ENCODE peak calls at places on chromosome 1, in seven cellular contexts. X is A549, V is uterus, Y is adrenal gland, B is stomach, C is prostate gland, J is breast epithelium. O is an unnamed sample.

GRCh38 chr1:161020573-161021167 is at the start of gene F11R:
- DNase-seq in X (peak; percentile 80), Y (peak; percentile 74), B (peak; percentile 60), V (peak; percentile 20), J (peak; percentile 50), C (peak; percentile 45), O (peak; percentile 91)

GRCh38 chr1:9890224-9890731 is 19.8 kb downstream of the CTNNBIP1 start:
- DNase-seq in Y (peak; percentile 80), B (peak; percentile 64), J (peak; percentile 58), C (peak; percentile 52), X (peak; percentile 21), V (peak; percentile 58), O (peak; percentile 71)

GRCh38 chr1:201191723-201192477 is 1.3 kb downstream of the IGFN1 start:
- DNase-seq in J (no peak), X (peak; percentile 69), C (no peak), B (no peak), V (peak; percentile 59), Y (no peak), O (no peak)

GRCh38 chr1:172727956-172728603 is 69.2 kb downstream of the FASLG start:
- DNase-seq in B (no peak), X (no peak), Y (no peak), V (no peak), C (no peak), J (no peak), O (no peak)

GRCh38 chr1:75954594-75954993 is 22.4 kb upstream of the ASB17 start:
- DNase-seq in Y (no peak), C (no peak), X (peak; percentile 5), B (no peak), J (no peak), V (no peak), O (no peak)

GRCh38 chr1:71623888-71624287 is 543.1 kb upstream of the ZRANB2 start:
- DNase-seq in J (no peak), B (no peak), V (no peak), C (no peak), X (no peak), Y (no peak), O (no peak)

GRCh38 chr1:200103961-200104583 is 76.6 kb downstream of the NR5A2 start:
- DNase-seq in B (no peak), Y (no peak), X (no peak), C (no peak), V (no peak), J (no peak), O (no peak)

GRCh38 chr1:177118901-177119300 is 45.6 kb downstream of the ASTN1 start:
- DNase-seq in X (no peak), Y (no peak), B (no peak), C (no peak), J (no peak), V (no peak), O (no peak)

GRCh38 chr1:158999301-159000069 is 10.2 kb upstream of the IFI16 start:
- DNase-seq in X (no peak), V (peak; percentile 87), J (peak; percentile 95), C (peak; percentile 85), Y (peak; percentile 93), B (no peak), O (peak; percentile 93)
- TF ChIP-seq POLR2A in X (no peak), V (peak; percentile 67), J (peak; percentile 85), C (peak; percentile 31), Y (peak; percentile 81), B (no peak), O (no peak)

DNA sequence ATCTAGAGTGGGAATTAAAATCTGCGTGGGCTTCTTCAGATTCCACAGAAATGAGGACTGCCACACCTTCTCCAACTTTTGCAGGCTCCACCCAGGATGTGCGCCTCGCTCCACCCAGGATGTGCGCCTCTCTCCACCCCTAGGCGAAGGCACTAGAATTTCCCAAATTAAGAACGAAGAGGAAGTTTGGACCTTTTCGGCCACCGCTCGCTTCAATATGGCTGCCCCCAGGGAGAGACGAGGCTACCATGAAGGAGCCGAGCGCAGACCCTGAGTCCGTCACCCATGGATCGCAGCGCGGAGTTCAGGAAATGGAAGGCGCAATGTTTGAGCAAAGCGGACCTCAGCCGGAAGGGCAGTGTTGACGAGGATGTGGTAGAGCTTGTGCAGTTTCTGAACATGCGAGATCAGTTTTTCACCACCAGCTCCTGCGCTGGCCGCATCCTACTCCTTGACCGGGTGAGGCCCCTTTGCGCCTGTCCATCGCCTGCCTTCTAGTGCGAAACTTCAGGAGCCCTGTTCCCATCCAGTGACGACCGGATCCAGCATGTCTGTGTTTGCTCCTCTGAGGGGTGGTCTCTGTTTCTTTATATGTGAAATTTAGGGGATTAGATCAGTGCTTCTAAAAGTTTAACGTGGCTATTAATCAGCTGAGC is at the start of the genes CRYZ and TYW3:
- DNase-seq in J (peak; percentile 85), V (peak; percentile 91), C (peak; percentile 89), X (peak; percentile 27), Y (peak; percentile 96), B (peak; percentile 86), O (peak; percentile 92)
- TF ChIP-seq CTCF in J (no peak), V (peak; percentile 30), C (peak; percentile 30), X (no peak), Y (no peak), B (no peak), O (no peak)

GRCh38 chr1:119631433-119632102 is 16.5 kb downstream of the ZNF697 start:
- DNase-seq in Y (peak; percentile 91), J (peak; percentile 91), V (peak; percentile 93), B (peak; percentile 87), C (peak; percentile 78), X (no peak), O (peak; percentile 97)
- H3K4me3 ChIP-seq in Y (peak overlapping the region; percentile 1), J (peak overlapping the region; percentile 68), V (peak overlapping the region; percentile 11), B (peak overlapping the region; percentile 31), C (peak overlapping the region; percentile 11), X (no peak overlapping the region), O (no peak overlapping the region)

GRCh38 chr1:5860277-5860676 is 131.9 kb downstream of the NPHP4 start:
- DNase-seq in X (no peak), B (no peak), Y (no peak), C (no peak), V (no peak), J (no peak), O (no peak)
- TF ChIP-seq POLR2A in X (no peak), B (no peak), Y (no peak), C (no peak), V (no peak), J (no peak), O (no peak)

GRCh38 chr1:119546641-119547040 is 39.6 kb downstream of the HSD3B1 start:
- DNase-seq in X (no peak), Y (no peak), B (no peak), J (no peak), C (no peak), V (no peak), O (no peak)

GRCh38 chr1:119547306-119547705 is 40.3 kb downstream of the HSD3B1 start:
- DNase-seq in C (no peak), X (no peak), J (no peak), B (no peak), Y (no peak), V (no peak), O (no peak)

GRCh38 chr1:119547805-119548204 is 40.8 kb downstream of the HSD3B1 start:
- DNase-seq in V (no peak), C (no peak), J (no peak), X (no peak), Y (no peak), B (no peak), O (no peak)

GRCh38 chr1:119551218-119551617 is 44.2 kb downstream of the HSD3B1 start:
- DNase-seq in Y (no peak), V (no peak), C (no peak), B (no peak), X (no peak), J (no peak), O (no peak)

GRCh38 chr1:119549719-119550141 is 42.7 kb downstream of the HSD3B1 start:
- DNase-seq in Y (peak; percentile 72), C (peak; percentile 47), B (peak; percentile 39), J (no peak), V (no peak), X (peak; percentile 3), O (no peak)
- TF ChIP-seq CTCF in Y (peak; percentile 52), C (peak; percentile 23), B (no peak), J (peak; percentile 18), V (no peak), X (peak; percentile 26), O (no peak)

GRCh38 chr1:203129501-203130231 is 2.1 kb downstream of the ADORA1 start:
- DNase-seq in B (peak; percentile 83), C (no peak), J (peak; percentile 63), Y (peak; percentile 64), V (no peak), X (no peak), O (no peak)
- H3K4me3 ChIP-seq in B (no peak overlapping the region), C (no peak overlapping the region), J (peak overlapping the region; percentile 63), Y (no peak overlapping the region), V (no peak overlapping the region), X (no peak overlapping the region), O (no peak overlapping the region)